ENCODE peak calls at places on chromosome 7, in seven cellular contexts. L, C, U, D, G, O and W are unnamed samples. For H3K4me1, the result is how much of the 10 kb centered on the place peaks cover.

GRCh38 chr7:45575501-45576248 is 1.5 kb downstream of the ADCY1 start:
- DNase-seq in L (no peak), C (no peak), U (no peak), D (no peak), G (no peak), O (no peak), W (no peak)

GRCh38 chr7:99642099-99642498 is 25.4 kb downstream of the ZSCAN25 start:
- DNase-seq in L (no peak), C (no peak), U (peak), D (no peak), G (no peak), O (no peak), W (no peak)

GRCh38 chr7:24905996-24906770 is 73.8 kb downstream of the OSBPL3 start:
- DNase-seq in L (no peak), C (no peak), U (peak), D (no peak), G (no peak), O (no peak), W (no peak)

GRCh38 chr7:35781200-35781701 is 19.6 kb upstream of the SEPTIN7 start:
- DNase-seq in L (no peak), C (peak), U (no peak), D (no peak), G (no peak), O (no peak), W (no peak)

GRCh38 chr7:98282727-98283126 is 1.2 kb downstream of the BRI3 start:
- DNase-seq in L (no peak), C (no peak), U (peak), D (no peak), G (no peak), O (no peak), W (no peak)

GRCh38 chr7:92645531-92646061 is 55.4 kb upstream of the FAM133B start:
- DNase-seq in L (peak), C (peak), U (peak), D (no peak), G (peak), O (no peak), W (no peak)

GRCh38 chr7:78702770-78703169 is 750.7 kb downstream of the MAGI2 start:
- DNase-seq in L (no peak), C (peak), U (peak), D (no peak), G (no peak), O (no peak), W (no peak)

GRCh38 chr7:78099715-78100477 is 301.3 kb downstream of the PHTF2 start:
- DNase-seq in L (no peak), C (peak), U (peak), D (no peak), G (no peak), O (no peak), W (no peak)

GRCh38 chr7:26305048-26305868 is 13.6 kb downstream of the SNX10 start:
- DNase-seq in L (no peak), C (no peak), U (no peak), D (peak), G (no peak), O (no peak), W (no peak)

GRCh38 chr7:10799475-10799874 is 174.2 kb upstream of the PHF14 start:
- DNase-seq in L (no peak), C (no peak), U (no peak), D (no peak), G (no peak), O (no peak), W (no peak)

GRCh38 chr7:4791101-4791737 is 15.8 kb downstream of the AP5Z1 start:
- DNase-seq in L (no peak), C (no peak), U (no peak), D (peak), G (no peak), O (no peak), W (no peak)

GRCh38 chr7:4791738-4792536 is 16.5 kb downstream of the AP5Z1 start:
- DNase-seq in L (peak), C (peak), U (peak), D (peak), G (peak), O (peak), W (peak)

GRCh38 chr7:4794591-4795350 is 19.3 kb downstream of the AP5Z1 start:
- DNase-seq in L (no peak), C (no peak), U (peak), D (no peak), G (no peak), O (no peak), W (no peak)

GRCh38 chr7:4790516-4790991 is 15.1 kb downstream of the AP5Z1 start:
- DNase-seq in L (no peak), C (no peak), U (no peak), D (no peak), G (no peak), O (no peak), W (no peak)

GRCh38 chr7:4792537-4793126 is 17.2 kb downstream of the AP5Z1 start:
- DNase-seq in L (no peak), C (peak), U (peak), D (peak), G (no peak), O (peak), W (no peak)
- H3K4me3 ChIP-seq in L (no peak), C (no peak), U (no peak), D (peak), G (peak), O (no peak), W (peak)

DNA sequence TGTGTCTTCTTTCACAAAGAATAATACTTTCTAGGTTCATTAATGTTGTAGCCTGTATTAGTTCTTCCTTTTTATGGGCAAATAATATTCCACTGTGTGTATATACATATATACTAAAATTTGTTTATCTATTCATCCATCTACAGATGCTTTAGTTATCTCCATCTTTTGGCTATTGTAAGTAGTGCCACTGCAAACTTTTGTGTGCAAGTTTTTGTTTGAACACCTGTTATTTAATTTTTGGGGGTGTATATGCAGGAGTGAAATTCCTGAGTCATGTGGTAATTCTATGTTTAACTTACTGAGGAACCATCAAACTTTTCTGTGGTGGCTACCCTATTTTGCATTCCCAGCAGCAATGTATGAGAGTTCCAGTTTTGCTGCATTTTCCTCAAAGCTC is 37.7 kb upstream of the AGR3 start:
- DNase-seq in L (no peak), C (no peak), U (no peak), D (no peak), G (no peak), O (no peak), W (no peak)
- H3K27ac ChIP-seq in L (no peak), C (no peak), U (no peak), D (no peak), G (no peak), O (no peak), W (no peak)

GRCh38 chr7:66146701-66147100 is 32.1 kb downstream of the CRCP start:
- DNase-seq in L (no peak), C (peak), U (no peak), D (no peak), G (no peak), O (no peak), W (no peak)

GRCh38 chr7:66157060-66157459 is 42.4 kb downstream of the CRCP start:
- DNase-seq in L (no peak), C (no peak), U (no peak), D (no peak), G (no peak), O (no peak), W (no peak)

GRCh38 chr7:66153691-66154090 is 39.0 kb downstream of the CRCP start:
- DNase-seq in L (no peak), C (no peak), U (no peak), D (no peak), G (no peak), O (no peak), W (no peak)

GRCh38 chr7:66150471-66150870 is 35.8 kb downstream of the CRCP start:
- DNase-seq in L (no peak), C (peak), U (peak), D (no peak), G (peak), O (no peak), W (no peak)

DNA sequence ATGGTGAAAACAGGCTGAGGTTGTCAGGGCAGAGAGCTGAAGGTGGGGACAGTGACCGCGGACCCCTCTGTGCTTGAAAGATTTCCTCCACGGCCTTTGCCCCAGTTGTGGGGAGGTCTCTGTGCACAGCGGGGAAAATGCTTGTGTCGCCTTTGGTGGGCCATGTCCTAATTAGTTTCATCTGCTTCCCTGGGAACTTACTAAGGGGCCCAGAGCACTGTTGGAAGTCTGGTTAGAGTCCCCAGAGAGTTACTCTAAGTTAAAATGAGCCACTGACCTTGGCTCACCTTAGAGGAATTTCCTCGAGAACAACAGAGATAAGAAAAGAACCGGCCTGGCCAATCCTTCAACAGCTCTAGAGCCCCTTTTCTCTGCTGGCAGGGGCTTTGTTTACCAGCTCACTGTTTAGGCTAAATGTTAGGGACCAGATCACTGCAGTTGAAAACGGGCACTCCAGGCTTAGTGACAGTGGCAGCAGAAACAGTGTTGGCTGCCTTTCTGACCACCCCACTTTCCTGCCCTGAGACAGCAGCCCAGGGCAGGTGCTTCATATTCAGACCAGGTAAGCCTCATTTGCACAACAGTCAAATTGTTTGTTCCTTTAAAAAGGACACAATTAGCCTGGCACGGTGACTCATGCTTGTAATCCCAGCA is 38.0 kb downstream of the CRCP start:
- DNase-seq in L (no peak), C (peak), U (peak), D (no peak), G (no peak), O (no peak), W (no peak)
- H3K4me1 ChIP-seq in L (under half), C (under half), U (under half), D (under half), G (under half), O (under half), W (under half)

GRCh38 chr7:41693150-41693997 is 9.5 kb downstream of the INHBA start:
- DNase-seq in L (no peak), C (peak), U (no peak), D (no peak), G (no peak), O (no peak), W (no peak)
- H3K4me3 ChIP-seq in L (no peak), C (no peak), U (no peak), D (no peak), G (peak), O (no peak), W (no peak)

GRCh38 chr7:80150621-80151273 is 16.1 kb downstream of the GNAI1 start:
- DNase-seq in L (no peak), C (peak), U (peak), D (no peak), G (no peak), O (no peak), W (no peak)

GRCh38 chr7:80145780-80146422 is 11.3 kb downstream of the GNAI1 start:
- DNase-seq in L (peak), C (peak), U (peak), D (no peak), G (no peak), O (no peak), W (no peak)

GRCh38 chr7:80146561-80146960 is 11.9 kb downstream of the GNAI1 start:
- DNase-seq in L (no peak), C (no peak), U (peak), D (no peak), G (no peak), O (no peak), W (no peak)

GRCh38 chr7:80151274-80151665 is 16.6 kb downstream of the GNAI1 start:
- DNase-seq in L (no peak), C (peak), U (peak), D (no peak), G (no peak), O (no peak), W (no peak)

DNA sequence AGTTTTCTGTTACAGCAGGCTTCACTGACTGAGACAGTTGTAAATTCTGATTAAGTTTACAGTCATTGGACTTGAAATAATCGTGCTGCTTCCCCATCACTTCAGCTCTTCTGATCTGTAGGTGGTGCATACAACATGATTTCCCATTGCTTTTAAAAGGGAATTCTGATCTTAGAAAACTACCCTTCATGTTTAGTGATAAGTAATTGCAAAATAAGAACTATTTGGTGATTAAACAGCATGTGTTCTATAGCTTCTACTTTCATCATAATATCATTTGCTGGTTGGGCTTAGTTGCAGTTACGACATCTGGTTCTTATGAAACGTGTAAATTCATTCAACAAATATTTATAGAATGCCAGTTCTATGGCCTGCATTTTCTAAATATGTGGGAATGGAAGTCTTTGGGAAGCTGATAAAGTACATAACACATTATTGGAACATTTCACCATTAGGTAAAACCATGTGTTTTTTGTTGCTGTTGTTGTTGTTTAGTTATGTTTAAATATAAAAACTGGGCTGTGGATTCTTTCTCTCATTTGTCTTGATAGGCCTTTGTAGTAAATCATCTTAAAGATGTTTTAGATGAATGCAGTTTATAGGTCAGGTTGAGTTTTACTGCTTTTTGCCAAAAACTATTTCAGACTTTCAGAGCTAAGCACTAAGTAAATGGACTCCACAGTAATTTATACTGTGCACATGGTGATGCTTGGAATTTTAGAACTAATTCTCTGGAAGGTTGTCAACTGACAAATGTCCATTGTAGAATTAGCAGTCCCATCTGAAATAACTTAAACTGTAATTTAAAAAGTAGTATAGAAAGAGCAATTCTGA is 13.1 kb downstream of the GNAI1 start:
- DNase-seq in L (peak), C (peak), U (peak), D (no peak), G (no peak), O (no peak), W (no peak)
- H3K27ac ChIP-seq in L (peak), C (no peak), U (peak), D (no peak), G (peak), O (no peak), W (no peak)

DNA sequence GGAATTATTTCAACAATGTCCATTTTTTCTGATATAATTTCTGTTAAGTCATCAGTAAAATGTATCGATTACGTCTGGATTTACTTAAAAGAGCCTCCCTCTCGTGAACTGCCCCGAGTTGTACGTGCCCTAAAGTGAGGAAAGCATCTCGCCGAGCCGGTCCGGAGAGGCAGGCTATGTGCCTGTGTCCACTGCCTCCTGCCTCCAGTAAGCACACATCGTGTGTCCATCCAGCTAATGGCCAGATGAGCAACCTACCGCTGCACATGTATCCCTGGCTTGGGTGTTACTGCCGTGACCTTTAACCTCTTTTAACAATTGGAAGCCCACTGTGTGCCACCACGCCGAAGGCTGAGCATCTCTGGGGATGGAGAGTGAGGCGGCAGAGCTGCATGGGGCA is 23.2 kb upstream of the DNAJB6 start:
- DNase-seq in L (no peak), C (no peak), U (no peak), D (no peak), G (no peak), O (no peak), W (no peak)
- H3K4me1 ChIP-seq in L (under half), C (under half), U (under half), D (under half), G (under half), O (under half), W (under half)